ENCODE peak calls at places on chromosome 3, in eight cellular contexts. D is heart left ventricle, P is dorsolateral prefrontal cortex, N is stomach, L is astrocyte, U is neuronal stem cell, C is esophagus squamous epithelium, K is H1. Q is an unnamed sample.

GRCh38 chr3:99929409-99930139 is 111.9 kb downstream of the CMSS1 start:
- DNase-seq in D (no peak), P (peak; percentile 59), N (no peak), L (peak; percentile 89), U (no peak), C (no peak), K (no peak), Q (peak; percentile 86)

GRCh38 chr3:173567997-173568396 is 170.5 kb downstream of the NLGN1 start:
- DNase-seq in D (no peak), P (no peak), N (no peak), L (no peak), U (no peak), C (no peak), K (no peak), Q (no peak)

GRCh38 chr3:25744477-25744876 is 38.8 kb downstream of the NGLY1 start:
- DNase-seq in D (no peak), P (no peak), N (no peak), L (no peak), U (no peak), C (no peak), K (no peak), Q (no peak)

GRCh38 chr3:48065035-48065434 is 48.8 kb upstream of the MAP4 start:
- DNase-seq in D (no peak), P (no peak), N (no peak), L (no peak), U (no peak), C (no peak), K (no peak), Q (no peak)

GRCh38 chr3:51813539-51813938 is 34.5 kb upstream of the IQCF6 start:
- DNase-seq in D (peak; percentile 81), P (peak; percentile 52), N (peak; percentile 30), L (no peak), U (no peak), C (no peak), K (no peak), Q (peak; percentile 0)

GRCh38 chr3:144771401-144771870 is 799.8 kb downstream of the DIPK2A start:
- DNase-seq in D (no peak), P (no peak), N (no peak), L (no peak), U (no peak), C (no peak), K (no peak), Q (no peak)

GRCh38 chr3:172938788-172939187 is 188.3 kb downstream of the ECT2 start:
- DNase-seq in D (no peak), P (no peak), N (no peak), L (peak; percentile 12), U (no peak), C (no peak), K (no peak), Q (no peak)

GRCh38 chr3:105686324-105686897 is 182.4 kb downstream of the CBLB start:
- DNase-seq in D (no peak), P (no peak), N (no peak), L (no peak), U (no peak), C (no peak), K (no peak), Q (peak; percentile 14)

GRCh38 chr3:47613723-47614122 is 35.1 kb upstream of the CSPG5 start:
- DNase-seq in D (no peak), P (no peak), N (no peak), L (peak; percentile 27), U (no peak), C (no peak), K (no peak), Q (no peak)

GRCh38 chr3:29144807-29145206 is 136.1 kb upstream of the RBMS3 start:
- DNase-seq in D (no peak), P (no peak), N (no peak), L (peak; percentile 37), U (no peak), C (no peak), K (no peak), Q (peak; percentile 65)

GRCh38 chr3:37712918-37713819 is 148.5 kb upstream of the CTDSPL start:
- DNase-seq in D (no peak), P (no peak), N (no peak), L (peak; percentile 51), U (peak; percentile 21), C (no peak), K (no peak), Q (no peak)

GRCh38 chr3:189272500-189273119 is 100.8 kb downstream of the TPRG1 start:
- DNase-seq in D (no peak), P (no peak), N (no peak), L (no peak), U (peak; percentile 20), C (no peak), K (no peak), Q (no peak)

DNA sequence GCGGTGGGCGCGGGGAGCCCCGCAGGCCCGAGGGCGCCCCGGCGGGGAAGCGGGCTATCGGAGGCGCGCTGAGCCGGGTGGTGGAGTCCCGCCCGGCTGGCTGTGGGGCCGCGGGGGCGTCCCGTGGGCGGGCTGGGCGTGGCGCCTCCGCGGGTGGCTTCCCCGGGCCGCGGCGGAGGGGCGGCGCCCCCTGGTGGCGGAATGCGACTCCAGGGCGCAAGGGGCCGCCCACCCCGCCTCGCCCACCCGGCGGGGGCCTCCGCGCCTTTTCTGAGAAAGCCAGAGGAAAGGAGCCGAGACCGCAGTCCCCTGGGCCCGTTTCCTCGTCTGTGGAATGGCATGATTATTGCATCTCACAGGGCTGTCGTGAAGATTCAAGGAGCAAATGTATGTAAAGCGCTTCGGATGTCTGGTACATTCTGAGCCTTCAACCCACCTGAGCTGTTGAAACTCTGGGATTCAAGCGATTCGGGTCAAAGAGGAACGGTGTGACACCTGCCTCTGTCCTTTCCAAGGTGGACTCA is 31.9 kb upstream of the RAB6B start:
- DNase-seq in D (peak; percentile 83), P (no peak), N (peak; percentile 61), L (no peak), U (peak; percentile 62), C (no peak), K (no peak), Q (no peak)
- H3K4me3 ChIP-seq in D (peak overlapping the region; percentile 48), P (peak overlapping the region; percentile 67), N (peak overlapping the region; percentile 59), L (peak overlapping the region; percentile 62), U (peak overlapping the region; percentile 77), C (peak overlapping the region; percentile 42), K (peak overlapping the region; percentile 72), Q (peak overlapping the region; percentile 50)

DNA sequence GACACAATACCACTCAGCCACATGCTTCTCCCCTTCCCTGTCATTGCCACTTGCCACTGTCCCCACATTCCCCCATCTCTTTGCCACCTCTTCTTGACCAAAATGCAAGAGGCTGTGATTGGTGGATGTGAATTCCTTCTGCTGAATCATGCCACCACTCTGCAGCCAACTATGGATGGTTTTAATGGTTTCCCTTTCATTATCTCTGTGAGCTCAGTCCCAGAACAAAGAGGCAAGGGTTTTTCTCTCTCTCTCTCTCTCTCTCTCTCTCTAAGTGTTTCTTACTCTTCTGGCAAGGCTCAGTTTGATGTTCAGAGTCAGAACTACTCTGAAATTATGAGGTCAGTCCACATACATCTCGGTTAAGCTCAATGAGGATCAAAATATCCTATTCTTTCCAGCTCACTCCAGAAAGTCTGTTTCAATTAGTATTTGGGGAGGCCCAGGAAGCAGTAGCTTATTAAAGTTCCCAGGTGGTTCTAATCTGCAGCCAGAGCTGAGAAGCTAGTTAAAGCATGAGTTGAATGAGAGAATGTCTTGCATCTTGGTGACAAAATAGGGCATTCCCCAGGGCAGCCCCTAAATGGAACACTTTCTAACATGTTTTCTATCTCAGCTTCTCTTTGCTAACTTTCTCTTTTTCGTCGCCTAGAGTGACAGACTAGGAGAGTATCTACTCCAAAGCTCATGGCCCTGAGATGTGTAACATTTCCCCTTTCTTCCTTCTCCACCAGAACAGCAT is 8.5 kb upstream of the ILDR1 start:
- DNase-seq in D (no peak), P (no peak), N (no peak), L (peak; percentile 35), U (no peak), C (no peak), K (no peak), Q (no peak)
- H3K4me3 ChIP-seq in D (no peak overlapping the region), P (no peak overlapping the region), N (no peak overlapping the region), L (no peak overlapping the region), U (no peak overlapping the region), C (no peak overlapping the region), K (no peak overlapping the region), Q (no peak overlapping the region)

GRCh38 chr3:50355829-50356552 is 3.3 kb downstream of the TMEM115 start:
- DNase-seq in D (no peak), P (no peak), N (peak; percentile 40), L (no peak), U (no peak), C (no peak), K (no peak), Q (no peak)

GRCh38 chr3:50358355-50358926 is 880 bp downstream of the TMEM115 start:
- DNase-seq in D (no peak), P (no peak), N (no peak), L (no peak), U (no peak), C (no peak), K (no peak), Q (no peak)

GRCh38 chr3:50354186-50354764 is 3.6 kb downstream of the CYB561D2 start:
- DNase-seq in D (no peak), P (no peak), N (no peak), L (no peak), U (no peak), C (no peak), K (no peak), Q (no peak)

GRCh38 chr3:50354850-50355249 is 4.2 kb downstream of the CYB561D2 start:
- DNase-seq in D (no peak), P (no peak), N (no peak), L (no peak), U (no peak), C (no peak), K (no peak), Q (no peak)

DNA sequence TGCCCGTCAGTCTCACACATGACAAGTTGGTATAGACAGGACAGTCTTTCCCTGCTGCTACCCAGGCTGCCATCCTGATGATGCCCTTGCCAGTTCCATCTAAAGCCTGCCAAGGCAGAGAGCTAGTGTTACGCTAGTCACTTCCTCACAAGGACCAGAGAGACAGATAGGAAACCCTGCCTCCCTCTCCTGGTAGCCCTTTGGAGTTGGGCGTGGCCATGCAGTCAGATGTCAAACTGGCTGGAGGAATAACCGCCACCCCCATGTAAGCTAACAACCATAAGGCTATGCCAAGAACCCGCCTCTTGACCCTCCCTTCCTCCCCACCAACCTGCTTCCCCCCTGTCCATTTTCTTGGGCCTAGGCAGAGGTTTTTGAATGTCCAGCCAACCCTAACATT is 2.8 kb downstream of the TMEM115 start:
- DNase-seq in D (no peak), P (no peak), N (peak; percentile 60), L (no peak), U (no peak), C (no peak), K (no peak), Q (no peak)
- H3K4me3 ChIP-seq in D (no peak overlapping the region), P (peak overlapping the region; percentile 95), N (peak overlapping the region; percentile 68), L (peak overlapping the region; percentile 73), U (no peak overlapping the region), C (no peak overlapping the region), K (peak overlapping the region; percentile 8), Q (peak overlapping the region; percentile 91)

DNA sequence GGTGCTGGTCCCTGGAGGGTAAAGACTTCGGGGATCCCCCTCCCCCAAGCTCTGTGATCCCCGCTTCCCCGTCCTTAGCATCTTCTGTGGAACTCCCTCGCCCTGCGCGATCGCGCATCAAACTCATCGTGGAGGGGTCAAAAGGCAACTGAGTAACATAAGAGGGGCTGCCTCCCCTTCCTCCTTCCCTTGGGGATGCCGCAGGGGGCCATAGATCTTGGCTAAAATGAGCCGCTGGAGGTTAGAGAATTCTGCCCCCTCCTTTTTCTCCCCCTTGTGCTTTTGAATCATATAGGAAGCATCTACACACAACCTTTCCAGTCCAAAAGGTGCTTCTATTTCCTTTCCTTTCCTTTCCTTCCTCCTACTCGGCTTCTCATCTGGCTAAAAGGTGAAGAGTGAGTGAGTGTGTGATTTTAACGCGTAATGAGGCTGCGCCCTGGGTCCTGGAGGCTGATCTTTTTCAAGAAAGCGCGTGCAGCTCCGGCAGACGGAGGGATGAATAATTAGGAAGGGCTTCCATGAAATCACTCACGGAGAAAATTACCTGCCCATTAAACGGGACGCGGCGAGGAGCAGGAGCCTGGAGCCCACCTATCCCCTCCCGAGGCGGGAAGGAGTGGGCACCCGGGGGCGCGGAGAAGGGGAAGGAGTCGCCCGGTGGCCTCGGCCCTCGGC is 832 bp upstream of the ROBO2 start:
- DNase-seq in D (no peak), P (peak; percentile 41), N (no peak), L (peak; percentile 12), U (peak; percentile 63), C (no peak), K (no peak), Q (no peak)
- H3K4me3 ChIP-seq in D (peak overlapping the region; percentile 40), P (peak overlapping the region; percentile 74), N (peak overlapping the region; percentile 47), L (peak overlapping the region; percentile 64), U (peak overlapping the region; percentile 89), C (peak overlapping the region; percentile 77), K (peak overlapping the region; percentile 89), Q (peak overlapping the region; percentile 55)

Q was measured in skeletal muscle cell.